ENCODE peak calls at places on chromosome 16, in eight cellular contexts. I is bronchial epithelial cell; S is cardiac fibroblast; L is endothelial cell; T is activated CD8-positive, alpha-beta T cell treated with anti-CD3 and anti-CD28 coated beads for 36 hours; H is adrenal gland; V is fibroblast of pulmonary artery; Z is CD4-positive, alpha-beta T cell. Y is an unnamed sample.

GRCh38 chr16:2959206-2959605 is 4.9 kb upstream of the KREMEN2 start:
- DNase-seq in V (no peak), Z (no peak), S (no peak), H (no peak), L (no peak), T (no peak), I (no peak), Y (no peak)

GRCh38 chr16:1907226-1907849 is 10.9 kb downstream of the HS3ST6 start:
- DNase-seq in V (no peak), Z (no peak), T (no peak), I (no peak), H (no peak), L (no peak), S (no peak), Y (no peak)

GRCh38 chr16:88023366-88023765 is 72.1 kb downstream of the BANP start:
- DNase-seq in Z (no peak), V (no peak), H (no peak), T (no peak), S (no peak), I (no peak), L (no peak), Y (no peak)

GRCh38 chr16:19888834-19889233 is 4.2 kb upstream of the GPRC5B start:
- DNase-seq in H (no peak), V (no peak), S (no peak), Z (no peak), I (no peak), L (no peak), T (peak; percentile 9), Y (no peak)

GRCh38 chr16:85402910-85403692 is 210.0 kb upstream of the GSE1 start:
- DNase-seq in H (peak; percentile 69), I (no peak), V (peak; percentile 84), L (peak; percentile 31), Z (no peak), T (peak; percentile 71), S (peak; percentile 84), Y (no peak)

GRCh38 chr16:20898938-20899502 is 1.1 kb downstream of the DCUN1D3 start:
- DNase-seq in S (peak; percentile 84), I (peak; percentile 44), L (no peak), Z (no peak), V (peak; percentile 80), T (no peak), H (no peak), Y (no peak)

GRCh38 chr16:30472328-30472942 is at the start of gene ITGAL:
- DNase-seq in H (peak; percentile 34), Z (peak; percentile 63), L (no peak), I (no peak), S (no peak), V (no peak), T (peak; percentile 94), Y (peak; percentile 83)

GRCh38 chr16:66928702-66929388 is 3.5 kb upstream of the RRAD start:
- DNase-seq in V (peak; percentile 25), I (no peak), T (peak; percentile 71), Z (no peak), S (peak; percentile 43), H (peak; percentile 58), L (no peak), Y (peak; percentile 56)

GRCh38 chr16:9850716-9851115 is 331.5 kb downstream of the GRIN2A start:
- DNase-seq in S (no peak), I (no peak), T (no peak), Z (no peak), L (no peak), H (no peak), V (no peak), Y (no peak)

GRCh38 chr16:57801098-57801855 is 1.0 kb downstream of the KIFC3 start:
- DNase-seq in S (peak; percentile 70), Z (no peak), V (peak; percentile 69), H (peak; percentile 56), T (no peak), I (peak; percentile 62), L (no peak), Y (no peak)

GRCh38 chr16:56241596-56241995 is 50.3 kb downstream of the GNAO1 start:
- DNase-seq in I (peak; percentile 10), S (no peak), H (no peak), L (no peak), T (no peak), V (no peak), Z (no peak), Y (no peak)

GRCh38 chr16:58264961-58265479 is 29.8 kb downstream of the PRSS54 start:
- DNase-seq in T (peak; percentile 28), V (peak; percentile 56), S (peak; percentile 59), Z (no peak), L (no peak), I (peak; percentile 94), H (peak; percentile 70), Y (no peak)

GRCh38 chr16:22189473-22190168 is 16.5 kb upstream of the EEF2K start:
- DNase-seq in S (peak; percentile 63), T (peak; percentile 96), I (peak; percentile 47), L (peak; percentile 49), H (peak; percentile 77), Z (no peak), V (peak; percentile 46), Y (no peak)

DNA sequence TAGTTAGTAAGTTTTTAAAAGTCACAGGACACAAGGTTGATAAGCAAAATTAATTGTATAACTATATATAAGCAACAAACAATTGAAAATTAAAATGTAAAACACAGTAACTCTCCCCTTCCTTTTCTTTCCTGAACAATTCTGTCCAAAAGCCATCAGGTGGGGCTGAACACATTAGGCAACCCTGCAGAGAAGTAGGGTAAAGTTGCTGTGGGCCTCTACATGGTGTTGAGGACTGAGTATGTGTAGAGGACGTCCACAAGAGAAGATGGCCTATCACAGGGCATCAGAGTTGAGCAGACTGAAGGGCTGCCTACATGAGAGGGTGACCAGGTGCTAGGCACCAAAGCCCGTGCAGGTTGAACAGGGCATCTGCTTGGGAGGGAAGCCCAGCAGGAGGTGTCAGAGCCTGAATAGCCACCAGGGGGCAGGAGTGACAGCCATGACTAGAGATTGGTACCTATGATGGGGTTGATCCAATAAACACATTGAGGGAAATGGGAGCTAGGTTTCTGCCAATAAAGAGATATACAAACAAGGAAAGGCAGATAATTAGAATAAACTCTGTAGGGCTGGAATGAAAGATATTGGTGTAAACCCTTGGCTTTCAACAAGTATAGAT is 415.1 kb downstream of the NPIPA8 start:
- DNase-seq in Z (peak; percentile 34), S (no peak), L (peak; percentile 53), V (peak; percentile 2), H (peak; percentile 52), T (peak; percentile 76), I (peak; percentile 10), Y (peak; percentile 61)
- TF ChIP-seq CTCF in Z (peak; percentile 44), S (peak; percentile 27), L (peak; percentile 75), V (peak; percentile 4), H (peak; percentile 52), T (peak; percentile 65), I (peak; percentile 41), Y (peak; percentile 71)

GRCh38 chr16:86630471-86630870 is 52.1 kb downstream of the FOXL1 start:
- DNase-seq in H (peak; percentile 35), S (no peak), Z (no peak), I (no peak), L (no peak), V (no peak), T (no peak), Y (no peak)
- TF ChIP-seq CTCF in H (no peak), S (peak; percentile 1), Z (no peak), I (no peak), L (no peak), V (no peak), T (no peak), Y (no peak)

GRCh38 chr16:7614022-7614795 is 281.6 kb downstream of the RBFOX1 start:
- DNase-seq in Z (no peak), S (no peak), H (no peak), L (no peak), V (no peak), I (no peak), T (no peak), Y (no peak)

GRCh38 chr16:7613518-7613917 is 280.9 kb downstream of the RBFOX1 start:
- DNase-seq in Z (no peak), S (no peak), L (no peak), T (no peak), H (no peak), I (no peak), V (no peak), Y (no peak)

DNA sequence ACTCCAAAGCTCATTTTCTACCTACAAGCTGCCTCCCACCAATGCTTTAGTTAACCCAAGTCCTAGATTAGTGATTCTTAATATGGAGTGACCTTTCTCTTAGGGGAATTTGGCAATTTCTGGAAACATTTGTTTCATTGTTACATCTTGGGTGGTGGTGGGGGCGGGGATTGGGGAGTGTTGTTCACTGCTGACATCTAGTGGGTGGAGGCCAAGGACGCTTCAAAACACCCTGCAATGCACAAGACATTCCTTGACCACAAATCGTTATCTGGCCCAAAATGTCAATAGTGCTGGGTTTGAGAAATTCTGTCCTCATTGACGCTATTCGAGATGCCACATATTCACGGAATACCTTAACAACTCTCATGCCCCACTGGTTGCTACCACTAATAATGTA is 282.9 kb downstream of the RBFOX1 start:
- DNase-seq in V (no peak), S (no peak), I (no peak), T (no peak), Z (no peak), H (no peak), L (no peak), Y (no peak)
- TF ChIP-seq CTCF in V (no peak), S (no peak), I (no peak), T (no peak), Z (no peak), H (no peak), L (no peak), Y (no peak)

GRCh38 chr16:11295672-11296071 is 14.5 kb upstream of the PRM1 start:
- DNase-seq in I (no peak), V (no peak), S (no peak), H (no peak), Z (no peak), T (no peak), L (no peak), Y (no peak)

GRCh38 chr16:11298143-11298900 is 17.2 kb upstream of the PRM1 start:
- DNase-seq in V (no peak), T (no peak), L (no peak), Z (no peak), S (no peak), H (no peak), I (no peak), Y (no peak)

GRCh38 chr16:11296351-11296705 is 15.2 kb upstream of the PRM1 start:
- DNase-seq in S (no peak), Z (no peak), H (no peak), T (no peak), I (no peak), V (no peak), L (no peak), Y (no peak)

GRCh38 chr16:11296706-11297491 is 15.8 kb upstream of the PRM1 start:
- DNase-seq in V (no peak), S (no peak), H (no peak), I (peak; percentile 53), Z (no peak), T (peak; percentile 48), L (no peak), Y (no peak)

DNA sequence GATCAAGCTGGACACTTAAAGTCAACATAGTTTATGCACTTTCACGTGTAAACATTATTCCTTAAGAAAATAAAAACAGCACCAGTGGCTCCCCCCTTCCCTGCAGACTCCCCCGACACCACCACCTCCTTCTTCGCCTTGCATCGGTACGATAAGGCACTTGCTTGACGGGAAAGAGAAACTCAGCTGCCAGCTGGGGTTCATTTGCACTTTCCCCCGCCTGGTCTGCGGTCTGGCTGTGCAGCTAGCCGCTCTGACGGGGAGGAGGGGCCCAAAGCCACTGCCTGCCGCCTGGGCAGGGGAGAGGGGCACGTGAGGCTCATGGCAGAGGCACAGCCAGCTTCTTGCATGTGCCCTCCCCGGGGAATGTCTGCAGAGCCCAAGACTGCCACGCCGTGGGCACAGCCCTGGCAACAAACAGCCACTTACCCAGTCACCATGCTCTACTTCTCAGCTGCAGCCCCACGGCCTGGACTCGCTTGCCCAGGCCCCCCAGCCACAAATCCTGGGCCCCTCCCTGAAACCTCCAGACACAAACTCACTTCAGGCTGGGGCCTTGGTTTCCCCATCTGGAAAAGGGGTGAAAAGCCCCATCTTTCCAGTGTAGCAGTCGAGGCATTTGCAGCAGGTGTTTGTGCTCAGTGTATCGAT is 16.5 kb upstream of the PRM1 start:
- DNase-seq in L (peak; percentile 27), S (peak; percentile 81), Z (peak; percentile 55), T (peak; percentile 85), H (peak; percentile 59), I (peak; percentile 9), V (peak; percentile 50), Y (peak; percentile 72)
- TF ChIP-seq CTCF in L (no peak), S (no peak), Z (peak; percentile 39), T (no peak), H (peak; percentile 9), I (peak; percentile 21), V (no peak), Y (no peak)